ENCODE peak calls at places on chromosomes 3 and 15, in ten cellular contexts. V is GM12878, T is colonic mucosa, O is SK-N-MC, B is neuronal stem cell, N is endodermal cell, I is astrocyte, F is PC-3, K is IMR-90, Q is MM.1S. H is an unnamed sample.

GRCh38 chr3:140577911-140578310 is 100.0 kb upstream of the TRIM42 start:
- DNase-seq in V (no peak), T (no peak), O (no peak), B (no peak), N (no peak), I (no peak), F (no peak), K (no peak), Q (no peak), H (no peak)

GRCh38 chr15:80597081-80597480 is 98.0 kb upstream of the ABHD17C start:
- DNase-seq in V (no peak), T (no peak), O (no peak), B (no peak), N (peak; percentile 50), I (no peak), F (no peak), K (no peak), Q (no peak), H (no peak)

GRCh38 chr3:62159693-62160092 is 213.7 kb downstream of the FEZF2 start:
- DNase-seq in V (no peak), T (peak; percentile 19), O (no peak), B (no peak), N (no peak), I (peak; percentile 84), F (no peak), K (peak; percentile 52), Q (no peak), H (no peak)

GRCh38 chr3:167876603-167877325 is 141.2 kb downstream of the SERPINI1 start:
- DNase-seq in V (no peak), T (no peak), O (no peak), B (no peak), N (no peak), I (peak; percentile 91), F (peak; percentile 77), K (peak; percentile 56), Q (no peak), H (no peak)

GRCh38 chr3:126903521-126903920 is 79.4 kb upstream of the PLXNA1 start:
- DNase-seq in V (no peak), T (peak; percentile 73), O (no peak), B (no peak), N (no peak), I (no peak), F (no peak), K (no peak), Q (no peak), H (no peak)

GRCh38 chr3:126360046-126360713 is 3.0 kb upstream of the KLF15 start:
- DNase-seq in V (no peak), T (no peak), O (no peak), B (no peak), N (no peak), I (no peak), F (no peak), K (no peak), Q (peak; percentile 2), H (no peak)

GRCh38 chr3:126936110-126936509 is 46.8 kb upstream of the PLXNA1 start:
- DNase-seq in V (no peak), T (no peak), O (no peak), B (no peak), N (no peak), I (no peak), F (no peak), K (no peak), Q (no peak), H (no peak)

GRCh38 chr3:44076221-44076829 is 165.4 kb upstream of the TOPAZ1 start:
- DNase-seq in V (no peak), T (no peak), O (no peak), B (no peak), N (peak; percentile 59), I (no peak), F (no peak), K (no peak), Q (no peak), H (no peak)

GRCh38 chr3:122973893-122974615 is 53.5 kb downstream of the SEMA5B start:
- DNase-seq in V (no peak), T (no peak), O (no peak), B (no peak), N (no peak), I (peak; percentile 9), F (no peak), K (no peak), Q (no peak), H (no peak)

GRCh38 chr3:56955551-56956131 is 104.8 kb upstream of the SPATA12 start:
- DNase-seq in V (no peak), T (no peak), O (no peak), B (no peak), N (no peak), I (no peak), F (no peak), K (no peak), Q (no peak), H (no peak)

DNA sequence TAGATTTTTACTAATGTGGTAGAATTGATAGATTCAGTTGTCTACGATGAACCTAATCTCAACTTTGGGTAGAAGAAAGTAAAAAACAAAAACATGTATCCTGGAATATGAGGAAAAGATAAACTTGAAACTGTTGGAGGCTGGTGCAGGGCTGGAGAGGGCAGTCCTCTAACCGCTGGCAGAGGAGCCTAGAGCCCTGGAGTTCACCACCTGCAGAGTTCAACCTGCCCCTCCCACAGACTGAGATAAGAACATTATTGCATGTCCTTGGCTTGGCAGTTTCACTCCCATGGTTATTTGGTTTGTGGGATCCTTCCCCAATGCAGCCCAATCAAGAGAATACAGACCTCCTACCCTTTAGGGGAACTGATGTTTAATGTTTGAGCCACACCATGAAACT is 53.2 kb upstream of the GATM start:
- DNase-seq in V (no peak), T (peak; percentile 85), O (no peak), B (no peak), N (peak; percentile 59), I (no peak), F (no peak), K (no peak), Q (no peak), H (no peak)
- H3K9ac ChIP-seq in V (no peak overlapping the region), T (no peak overlapping the region), O (no peak overlapping the region), B (no peak overlapping the region), N (no peak overlapping the region), I (no peak overlapping the region), F (no peak overlapping the region), K (no peak overlapping the region), Q (no peak overlapping the region), H (no peak overlapping the region)

GRCh38 chr3:125042725-125043406 is 12.9 kb downstream of the HEG1 start:
- DNase-seq in V (no peak), T (no peak), O (no peak), B (no peak), N (peak; percentile 47), I (no peak), F (no peak), K (peak; percentile 50), Q (no peak), H (no peak)
- H3K9ac ChIP-seq in V (no peak overlapping the region), T (no peak overlapping the region), O (no peak overlapping the region), B (no peak overlapping the region), N (no peak overlapping the region), I (peak overlapping the region; percentile 68), F (no peak overlapping the region), K (peak overlapping the region; percentile 25), Q (no peak overlapping the region), H (no peak overlapping the region)

GRCh38 chr15:100731259-100732156 is 129.1 kb downstream of the ASB7 start:
- DNase-seq in V (no peak), T (no peak), O (no peak), B (no peak), N (no peak), I (no peak), F (no peak), K (peak; percentile 36), Q (no peak), H (no peak)

GRCh38 chr15:100733088-100733487 is 130.7 kb downstream of the ASB7 start:
- DNase-seq in V (no peak), T (no peak), O (no peak), B (no peak), N (no peak), I (peak; percentile 47), F (peak; percentile 65), K (peak; percentile 28), Q (no peak), H (no peak)

GRCh38 chr15:100730655-100731240 is 128.4 kb downstream of the ASB7 start:
- DNase-seq in V (no peak), T (no peak), O (no peak), B (no peak), N (no peak), I (no peak), F (no peak), K (no peak), Q (no peak), H (no peak)

GRCh38 chr15:100733786-100734185 is 131.4 kb downstream of the ASB7 start:
- DNase-seq in V (no peak), T (no peak), O (no peak), B (no peak), N (no peak), I (peak; percentile 58), F (peak; percentile 39), K (peak; percentile 77), Q (no peak), H (no peak)

GRCh38 chr15:100732359-100733055 is 130.1 kb downstream of the ASB7 start:
- DNase-seq in V (no peak), T (no peak), O (no peak), B (no peak), N (no peak), I (peak; percentile 63), F (peak; percentile 63), K (peak; percentile 24), Q (no peak), H (no peak)
- H3K9ac ChIP-seq in V (no peak overlapping the region), T (no peak overlapping the region), O (no peak overlapping the region), B (no peak overlapping the region), N (no peak overlapping the region), I (no peak overlapping the region), F (no peak overlapping the region), K (no peak overlapping the region), Q (no peak overlapping the region), H (no peak overlapping the region)

DNA sequence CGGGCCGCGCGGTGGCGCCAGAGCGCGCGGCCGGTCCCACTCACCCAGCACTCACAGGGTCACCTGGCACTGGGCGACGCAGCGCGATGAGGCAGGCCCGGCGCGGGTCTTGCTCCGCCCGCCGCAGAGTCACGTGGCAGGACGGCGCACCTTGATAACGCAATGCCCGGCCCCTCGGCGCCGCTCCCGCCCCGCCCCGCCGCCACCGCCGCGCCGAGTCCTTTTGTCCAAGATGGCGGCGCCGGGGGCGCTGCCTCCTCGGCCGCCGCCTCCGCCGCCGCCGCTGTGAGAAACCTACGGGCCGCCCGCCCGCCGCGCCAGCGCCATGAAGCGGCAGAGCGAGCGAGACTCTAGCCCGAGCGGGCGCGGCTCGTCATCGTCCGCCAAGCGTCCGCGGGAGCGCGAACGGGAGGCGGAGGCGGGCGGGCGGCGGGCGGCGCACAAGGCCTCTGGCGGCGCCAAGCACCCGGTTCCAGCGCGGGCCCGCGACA is at the start of gene RBM15B:
- DNase-seq in V (peak; percentile 80), T (peak; percentile 97), O (no peak), B (peak; percentile 95), N (peak; percentile 99), I (peak; percentile 90), F (peak; percentile 97), K (peak; percentile 96), Q (peak; percentile 97), H (peak; percentile 95)
- H3K9ac ChIP-seq in V (peak within 1 kb of the TSS; percentile 84), T (peak within 1 kb of the TSS; percentile 80), O (peak within 1 kb of the TSS; percentile 85), B (peak within 1 kb of the TSS; percentile 95), N (peak within 1 kb of the TSS; percentile 78), I (peak within 1 kb of the TSS; percentile 87), F (peak within 1 kb of the TSS; percentile 83), K (peak within 1 kb of the TSS; percentile 82), Q (peak within 1 kb of the TSS; percentile 87), H (peak within 1 kb of the TSS; percentile 83)

GRCh38 chr15:98776607-98777281 is 128.4 kb downstream of the IGF1R start:
- DNase-seq in V (peak; percentile 67), T (no peak), O (no peak), B (no peak), N (no peak), I (peak; percentile 89), F (no peak), K (peak; percentile 50), Q (peak; percentile 72), H (no peak)
- H3K9ac ChIP-seq in V (no peak overlapping the region), T (no peak overlapping the region), O (no peak overlapping the region), B (no peak overlapping the region), N (no peak overlapping the region), I (no peak overlapping the region), F (no peak overlapping the region), K (no peak overlapping the region), Q (peak overlapping the region; percentile 19), H (no peak overlapping the region)

H was measured in NT2/D1.